ENCODE peak calls at places on chromosomes 4 and X, in four cellular contexts. One of them, this sample, is unnamed.
A peak's percentile ranks its signal among the peaks of the same experiment; 100 is the strongest.

GRCh38 chr4:188904617-188905016 is 765.4 kb downstream of the TRIML1 start:
- DNase-seq in OCI-LY7: no peak
- DNase-seq in CD8-positive, alpha-beta memory T cell: no peak
- DNase-seq in lung: no peak
- DNase-seq in this sample: no peak

GRCh38 chrX:96683997-96684338 is 674 bp upstream of the DIAPH2 start:
- DNase-seq in OCI-LY7: peak; percentile 49
- DNase-seq in CD8-positive, alpha-beta memory T cell: no peak
- DNase-seq in lung: no peak
- DNase-seq in this sample: no peak

GRCh38 chrX:45324941-45325340 is 124.3 kb upstream of the DIPK2B start:
- DNase-seq in OCI-LY7: no peak
- DNase-seq in lung: no peak
- DNase-seq in CD8-positive, alpha-beta memory T cell: no peak
- DNase-seq in this sample: no peak

GRCh38 chr4:141807501-141807900 is 171.1 kb downstream of the IL15 start:
- DNase-seq in OCI-LY7: no peak
- DNase-seq in CD8-positive, alpha-beta memory T cell: no peak
- DNase-seq in lung: no peak
- DNase-seq in this sample: no peak

GRCh38 chr4:25722964-25723363 is 67.3 kb downstream of the SLC34A2 start:
- DNase-seq in OCI-LY7: no peak
- DNase-seq in CD8-positive, alpha-beta memory T cell: no peak
- DNase-seq in lung: no peak
- DNase-seq in this sample: no peak

GRCh38 chrX:13087322-13088154 is 43.1 kb upstream of the FAM9C start:
- DNase-seq in lung: no peak
- DNase-seq in CD8-positive, alpha-beta memory T cell: no peak
- DNase-seq in OCI-LY7: peak; percentile 89
- DNase-seq in this sample: no peak

GRCh38 chr4:37827030-37827705 is 682 bp downstream of the PGM2 start:
- DNase-seq in lung: no peak
- DNase-seq in CD8-positive, alpha-beta memory T cell: no peak
- DNase-seq in OCI-LY7: peak; percentile 31
- DNase-seq in this sample: no peak

GRCh38 chrX:15946783-15947550 is 92.4 kb upstream of the AP1S2 start:
- DNase-seq in CD8-positive, alpha-beta memory T cell: no peak
- DNase-seq in lung: no peak
- DNase-seq in OCI-LY7: no peak
- DNase-seq in this sample: no peak

GRCh38 chr4:106033469-106033868 is 138.2 kb downstream of the NPNT start:
- DNase-seq in lung: no peak
- DNase-seq in CD8-positive, alpha-beta memory T cell: no peak
- DNase-seq in OCI-LY7: no peak
- DNase-seq in this sample: no peak

GRCh38 chr4:71635094-71635493 is 148.8 kb downstream of the GC start:
- DNase-seq in lung: no peak
- DNase-seq in CD8-positive, alpha-beta memory T cell: no peak
- DNase-seq in OCI-LY7: no peak
- DNase-seq in this sample: no peak

GRCh38 chr4:152535903-152536544 is at the start of gene FBXW7:
- DNase-seq in OCI-LY7: peak; percentile 99
- DNase-seq in CD8-positive, alpha-beta memory T cell: peak; percentile 98
- DNase-seq in lung: peak; percentile 100
- DNase-seq in this sample: peak; percentile 99

GRCh38 chr4:152537881-152538280 is 2.0 kb upstream of the FBXW7 start:
- DNase-seq in lung: no peak
- DNase-seq in CD8-positive, alpha-beta memory T cell: no peak
- DNase-seq in OCI-LY7: no peak
- DNase-seq in this sample: no peak

GRCh38 chr4:152536545-152537182 is 772 bp upstream of the FBXW7 start:
- DNase-seq in OCI-LY7: peak; percentile 76
- DNase-seq in CD8-positive, alpha-beta memory T cell: peak; percentile 68
- DNase-seq in lung: peak; percentile 35
- DNase-seq in this sample: no peak

GRCh38 chr4:152535236-152535902 is 523 bp downstream of the FBXW7 start:
- DNase-seq in CD8-positive, alpha-beta memory T cell: peak; percentile 12
- DNase-seq in lung: no peak
- DNase-seq in OCI-LY7: peak; percentile 36
- DNase-seq in this sample: no peak

DNA sequence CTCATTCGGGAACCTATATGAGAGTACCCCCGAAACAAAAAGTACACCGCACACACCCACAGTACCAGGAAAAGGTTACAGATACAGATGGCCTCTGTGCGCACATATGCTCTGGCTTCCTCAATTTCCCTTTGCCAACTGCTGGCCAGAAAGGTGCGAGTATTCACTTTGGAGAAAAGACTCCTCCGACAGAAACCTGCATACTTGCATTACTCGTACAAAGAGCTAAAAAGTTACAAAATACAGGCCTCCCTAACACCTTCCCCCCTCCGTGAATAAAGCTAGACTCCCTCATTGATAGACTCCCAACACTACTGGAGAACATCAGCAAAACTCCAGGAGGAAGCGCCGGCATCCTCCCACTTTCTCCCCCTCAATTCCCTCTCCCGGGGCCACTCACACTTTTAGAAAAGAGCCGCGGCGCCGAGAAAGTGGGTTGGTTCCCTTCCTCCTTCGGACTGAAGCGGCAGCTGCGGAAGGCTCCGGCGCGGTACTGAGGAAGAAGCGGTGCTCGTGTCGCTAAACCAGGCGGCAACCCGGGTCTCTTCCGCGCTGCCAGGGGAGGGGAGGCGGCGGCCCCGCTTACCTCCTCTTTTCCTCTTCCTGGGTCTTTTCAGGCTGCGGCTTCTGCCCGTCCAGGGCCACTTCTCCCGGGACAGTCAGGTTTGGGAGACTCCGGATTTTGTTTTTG is 1.2 kb downstream of the FBXW7 start:
- DNase-seq in lung: peak; percentile 43
- DNase-seq in CD8-positive, alpha-beta memory T cell: peak; percentile 44
- DNase-seq in OCI-LY7: peak; percentile 81
- DNase-seq in this sample: peak; percentile 39
- H3K4me1 ChIP-seq in lung: peaks cover 18% of the 10 kb centered on the region
- H3K4me1 ChIP-seq in CD8-positive, alpha-beta memory T cell: peaks cover 61% of the 10 kb centered on the region
- H3K4me1 ChIP-seq in OCI-LY7: peaks cover 55% of the 10 kb centered on the region
- H3K4me1 ChIP-seq in this sample: peaks cover 25% of the 10 kb centered on the region

DNA sequence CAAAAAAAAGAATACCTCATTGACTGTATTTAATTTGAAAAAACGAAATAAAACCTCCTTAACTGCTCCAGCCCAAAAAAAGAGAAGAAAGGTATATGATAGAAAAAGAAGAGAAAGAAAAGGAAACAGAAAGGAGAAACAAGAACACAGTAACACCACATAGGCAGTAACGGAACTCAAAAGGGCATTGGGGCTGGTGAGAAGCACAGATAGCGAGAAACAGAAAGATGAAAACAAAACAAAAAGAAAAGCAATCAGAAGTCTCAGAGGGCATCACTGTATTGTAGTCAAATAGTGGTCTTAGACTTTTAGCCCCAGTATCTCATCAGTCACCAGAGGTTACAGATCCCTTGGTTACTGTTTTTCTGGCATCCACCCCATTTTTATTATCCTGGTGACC is 88.6 kb downstream of the NFKB1 start:
- DNase-seq in OCI-LY7: no peak
- DNase-seq in lung: no peak
- DNase-seq in CD8-positive, alpha-beta memory T cell: no peak
- DNase-seq in this sample: no peak
- H3K4me1 ChIP-seq in OCI-LY7: no peaks in the 10 kb centered on the region
- H3K4me1 ChIP-seq in lung: peaks cover 2% of the 10 kb centered on the region
- H3K4me1 ChIP-seq in CD8-positive, alpha-beta memory T cell: peaks cover 89% of the 10 kb centered on the region
- H3K4me1 ChIP-seq in this sample: no peaks in the 10 kb centered on the region

GRCh38 chr4:128517739-128518510 is 230.3 kb upstream of the PGRMC2 start:
- DNase-seq in CD8-positive, alpha-beta memory T cell: no peak
- DNase-seq in lung: peak; percentile 43
- DNase-seq in OCI-LY7: no peak
- DNase-seq in this sample: peak; percentile 65
- H3K4me1 ChIP-seq in CD8-positive, alpha-beta memory T cell: no peaks in the 10 kb centered on the region
- H3K4me1 ChIP-seq in lung: peaks cover 4% of the 10 kb centered on the region
- H3K4me1 ChIP-seq in OCI-LY7: no peaks in the 10 kb centered on the region
- H3K4me1 ChIP-seq in this sample: peaks cover 20% of the 10 kb centered on the region

GRCh38 chr4:26862381-26862915 is 1.8 kb downstream of the STIM2 start:
- DNase-seq in CD8-positive, alpha-beta memory T cell: no peak
- DNase-seq in OCI-LY7: no peak
- DNase-seq in lung: no peak
- DNase-seq in this sample: no peak
- H3K4me1 ChIP-seq in CD8-positive, alpha-beta memory T cell: peaks cover 69% of the 10 kb centered on the region
- H3K4me1 ChIP-seq in OCI-LY7: peaks cover 37% of the 10 kb centered on the region
- H3K4me1 ChIP-seq in lung: peaks cover 10% of the 10 kb centered on the region
- H3K4me1 ChIP-seq in this sample: peaks cover 30% of the 10 kb centered on the region

DNA sequence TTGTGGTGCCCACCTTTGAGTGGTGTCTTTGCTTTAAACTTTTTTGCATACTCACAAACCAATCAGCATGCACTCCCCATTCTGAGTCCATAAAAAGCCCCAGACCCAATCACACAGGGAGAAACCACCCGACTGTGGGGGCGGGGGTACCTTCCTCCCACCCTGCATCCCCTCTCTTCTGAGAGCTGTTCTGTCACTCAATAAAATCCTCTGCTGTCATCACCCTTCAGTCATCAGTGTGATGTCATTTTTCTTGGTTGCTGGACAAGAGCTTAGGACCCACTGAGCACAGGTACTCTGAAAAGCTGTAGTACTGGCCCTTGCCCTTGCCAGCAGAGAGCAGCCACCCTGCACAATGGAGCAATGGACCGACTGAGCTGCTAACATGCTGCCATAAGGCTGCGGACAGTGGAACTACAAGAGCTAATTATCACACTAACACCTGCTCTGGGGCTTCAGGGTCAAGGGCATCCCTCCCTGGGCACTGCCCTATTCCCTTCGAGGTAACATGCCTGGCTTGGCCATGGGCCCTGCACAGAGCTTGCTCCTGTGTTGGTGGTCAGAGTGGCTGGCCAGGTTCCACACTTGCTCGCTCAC is 62.9 kb upstream of the PGRMC2 start:
- DNase-seq in CD8-positive, alpha-beta memory T cell: no peak
- DNase-seq in lung: no peak
- DNase-seq in OCI-LY7: no peak
- DNase-seq in this sample: no peak
- H3K4me1 ChIP-seq in CD8-positive, alpha-beta memory T cell: no peaks in the 10 kb centered on the region
- H3K4me1 ChIP-seq in lung: peaks cover 7% of the 10 kb centered on the region
- H3K4me1 ChIP-seq in OCI-LY7: no peaks in the 10 kb centered on the region
- H3K4me1 ChIP-seq in this sample: peaks cover 39% of the 10 kb centered on the region